ENCODE peak calls at places on chromosome 9, in four cellular contexts. One of them, this sample, is unnamed.

GRCh38 chr9:20476912-20477311 is 145.4 kb downstream of the MLLT3 start:
- DNase-seq in suprapubic skin: no peak
- DNase-seq in thyroid gland: no peak
- DNase-seq in heart left ventricle: no peak
- DNase-seq in this sample: no peak

GRCh38 chr9:114081441-114082016 is 3.4 kb upstream of the AMBP start:
- DNase-seq in suprapubic skin: peak; percentile 73
- DNase-seq in thyroid gland: no peak
- DNase-seq in heart left ventricle: no peak
- DNase-seq in this sample: no peak

GRCh38 chr9:99948896-99949295 is 42.4 kb downstream of the STX17 start:
- DNase-seq in suprapubic skin: no peak
- DNase-seq in thyroid gland: peak; percentile 25
- DNase-seq in heart left ventricle: no peak
- DNase-seq in this sample: no peak

GRCh38 chr9:4496497-4496896 is 6.2 kb downstream of the SLC1A1 start:
- DNase-seq in suprapubic skin: no peak
- DNase-seq in thyroid gland: no peak
- DNase-seq in heart left ventricle: no peak
- DNase-seq in this sample: no peak

GRCh38 chr9:89468271-89468960 is 29.5 kb downstream of the SEMA4D start:
- DNase-seq in suprapubic skin: no peak
- DNase-seq in thyroid gland: no peak
- DNase-seq in heart left ventricle: no peak
- DNase-seq in this sample: no peak

GRCh38 chr9:130857864-130858730 is 23.0 kb downstream of the ABL1 start:
- DNase-seq in suprapubic skin: peak; percentile 82
- DNase-seq in thyroid gland: peak; percentile 56
- DNase-seq in heart left ventricle: peak; percentile 70
- DNase-seq in this sample: no peak

GRCh38 chr9:14136047-14136446 is 177.9 kb downstream of the NFIB start:
- DNase-seq in suprapubic skin: no peak
- DNase-seq in thyroid gland: no peak
- DNase-seq in heart left ventricle: no peak
- DNase-seq in this sample: no peak

GRCh38 chr9:109238677-109239076 is 71.6 kb upstream of the FRRS1L start:
- DNase-seq in suprapubic skin: no peak
- DNase-seq in thyroid gland: no peak
- DNase-seq in heart left ventricle: no peak
- DNase-seq in this sample: no peak

GRCh38 chr9:80873861-80874260 is 815.5 kb downstream of the TLE1 start:
- DNase-seq in suprapubic skin: no peak
- DNase-seq in thyroid gland: no peak
- DNase-seq in heart left ventricle: no peak
- DNase-seq in this sample: no peak

GRCh38 chr9:27165067-27165466 is 56.0 kb downstream of the TEK start:
- DNase-seq in suprapubic skin: no peak
- DNase-seq in thyroid gland: no peak
- DNase-seq in heart left ventricle: no peak
- DNase-seq in this sample: no peak

GRCh38 chr9:77810637-77811119 is 162.6 kb upstream of the GNA14 start:
- DNase-seq in suprapubic skin: no peak
- DNase-seq in thyroid gland: no peak
- DNase-seq in heart left ventricle: no peak
- DNase-seq in this sample: no peak

GRCh38 chr9:35666547-35666946 is 1.6 kb upstream of the ARHGEF39 start:
- DNase-seq in suprapubic skin: no peak
- DNase-seq in thyroid gland: no peak
- DNase-seq in heart left ventricle: no peak
- DNase-seq in this sample: no peak

GRCh38 chr9:85740821-85741111 is 988 bp downstream of the AGTPBP1 start:
- DNase-seq in suprapubic skin: no peak
- DNase-seq in thyroid gland: no peak
- DNase-seq in heart left ventricle: no peak
- DNase-seq in this sample: no peak

GRCh38 chr9:93009337-93010015 is 49.0 kb upstream of the SUSD3 start:
- DNase-seq in suprapubic skin: peak; percentile 57
- DNase-seq in thyroid gland: peak; percentile 92
- DNase-seq in heart left ventricle: no peak
- DNase-seq in this sample: no peak

GRCh38 chr9:131807131-131807990 is 67.5 kb upstream of the RAPGEF1 start:
- DNase-seq in suprapubic skin: no peak
- DNase-seq in thyroid gland: no peak
- DNase-seq in heart left ventricle: no peak
- DNase-seq in this sample: no peak

GRCh38 chr9:109652971-109653370 is 127.0 kb upstream of the PALM2AKAP2 start:
- DNase-seq in suprapubic skin: no peak
- DNase-seq in thyroid gland: no peak
- DNase-seq in heart left ventricle: peak; percentile 22
- DNase-seq in this sample: no peak

GRCh38 chr9:34459941-34460340 is 1.3 kb downstream of the DNAI1 start:
- DNase-seq in suprapubic skin: no peak
- DNase-seq in thyroid gland: no peak
- DNase-seq in heart left ventricle: no peak
- DNase-seq in this sample: no peak

GRCh38 chr9:111287127-111287526 is 42.9 kb downstream of the OR2K2 start:
- DNase-seq in suprapubic skin: no peak
- DNase-seq in thyroid gland: no peak
- DNase-seq in heart left ventricle: no peak
- DNase-seq in this sample: no peak

GRCh38 chr9:36999728-37000333 is 34.2 kb downstream of the PAX5 start:
- DNase-seq in suprapubic skin: no peak
- DNase-seq in thyroid gland: no peak
- DNase-seq in heart left ventricle: no peak
- DNase-seq in this sample: no peak

GRCh38 chr9:76290555-76290954 is 103.7 kb downstream of the RFK start:
- DNase-seq in suprapubic skin: no peak
- DNase-seq in thyroid gland: no peak
- DNase-seq in heart left ventricle: no peak
- DNase-seq in this sample: no peak

GRCh38 chr9:89421595-89421994 is 76.3 kb downstream of the SEMA4D start:
- DNase-seq in suprapubic skin: no peak
- DNase-seq in thyroid gland: no peak
- DNase-seq in heart left ventricle: no peak
- DNase-seq in this sample: no peak

GRCh38 chr9:98627291-98627690 is 81.4 kb downstream of the GABBR2 start:
- DNase-seq in suprapubic skin: no peak
- DNase-seq in thyroid gland: no peak
- DNase-seq in heart left ventricle: no peak
- DNase-seq in this sample: no peak

GRCh38 chr9:121372563-121373400 is 2.7 kb upstream of the STOM start:
- DNase-seq in suprapubic skin: no peak
- DNase-seq in thyroid gland: no peak
- DNase-seq in heart left ventricle: no peak
- DNase-seq in this sample: no peak

GRCh38 chr9:109935406-109936087 is 155.5 kb downstream of the PALM2AKAP2 start:
- DNase-seq in suprapubic skin: no peak
- DNase-seq in thyroid gland: no peak
- DNase-seq in heart left ventricle: no peak
- DNase-seq in this sample: no peak

GRCh38 chr9:38419216-38419615 is 5.0 kb downstream of the IGFBPL1 start:
- DNase-seq in suprapubic skin: no peak
- DNase-seq in thyroid gland: peak; percentile 56
- DNase-seq in heart left ventricle: no peak
- DNase-seq in this sample: no peak

GRCh38 chr9:71796368-71796767 is 28.1 kb upstream of the CEMIP2 start:
- DNase-seq in suprapubic skin: no peak
- DNase-seq in thyroid gland: no peak
- DNase-seq in heart left ventricle: no peak
- DNase-seq in this sample: no peak

GRCh38 chr9:114958021-114958846 is 27.8 kb upstream of the TNFSF8 start:
- DNase-seq in suprapubic skin: no peak
- DNase-seq in thyroid gland: no peak
- DNase-seq in heart left ventricle: peak; percentile 60
- DNase-seq in this sample: no peak

GRCh38 chr9:113436753-113437515 is 26.4 kb downstream of the C9orf43 start:
- DNase-seq in suprapubic skin: no peak
- DNase-seq in thyroid gland: no peak
- DNase-seq in heart left ventricle: no peak
- DNase-seq in this sample: no peak

GRCh38 chr9:126377521-126377920 is 50.9 kb downstream of the MVB12B start:
- DNase-seq in suprapubic skin: no peak
- DNase-seq in thyroid gland: no peak
- DNase-seq in heart left ventricle: no peak
- DNase-seq in this sample: no peak

GRCh38 chr9:125549465-125550215 is 157.4 kb downstream of the MAPKAP1 start:
- DNase-seq in suprapubic skin: no peak
- DNase-seq in thyroid gland: peak; percentile 82
- DNase-seq in heart left ventricle: peak; percentile 66
- DNase-seq in this sample: no peak

GRCh38 chr9:36486454-36486932 is 86.2 kb upstream of the MELK start:
- DNase-seq in suprapubic skin: no peak
- DNase-seq in thyroid gland: peak; percentile 30
- DNase-seq in heart left ventricle: peak; percentile 27
- DNase-seq in this sample: no peak

GRCh38 chr9:126688617-126689016 is 74.9 kb downstream of the LMX1B start:
- DNase-seq in suprapubic skin: no peak
- DNase-seq in thyroid gland: no peak
- DNase-seq in heart left ventricle: peak; percentile 4
- DNase-seq in this sample: no peak

GRCh38 chr9:129568560-129569505 is 52.1 kb downstream of the C9orf50 start:
- DNase-seq in suprapubic skin: no peak
- DNase-seq in thyroid gland: peak; percentile 48
- DNase-seq in heart left ventricle: peak; percentile 71
- DNase-seq in this sample: no peak

GRCh38 chr9:14910178-14910805 is at the start of gene FREM1:
- DNase-seq in suprapubic skin: no peak
- DNase-seq in thyroid gland: peak; percentile 21
- DNase-seq in heart left ventricle: peak; percentile 62
- DNase-seq in this sample: no peak

GRCh38 chr9:36882117-36882465 is 152.0 kb downstream of the PAX5 start:
- DNase-seq in suprapubic skin: no peak
- DNase-seq in thyroid gland: no peak
- DNase-seq in heart left ventricle: no peak
- DNase-seq in this sample: no peak

GRCh38 chr9:104743377-104743985 is 4.0 kb upstream of the NIPSNAP3A start:
- DNase-seq in suprapubic skin: no peak
- DNase-seq in thyroid gland: no peak
- DNase-seq in heart left ventricle: no peak
- DNase-seq in this sample: no peak

GRCh38 chr9:100466828-100467220 is 6.1 kb upstream of the TMEFF1 start:
- DNase-seq in suprapubic skin: no peak
- DNase-seq in thyroid gland: no peak
- DNase-seq in heart left ventricle: no peak
- DNase-seq in this sample: no peak

DNA sequence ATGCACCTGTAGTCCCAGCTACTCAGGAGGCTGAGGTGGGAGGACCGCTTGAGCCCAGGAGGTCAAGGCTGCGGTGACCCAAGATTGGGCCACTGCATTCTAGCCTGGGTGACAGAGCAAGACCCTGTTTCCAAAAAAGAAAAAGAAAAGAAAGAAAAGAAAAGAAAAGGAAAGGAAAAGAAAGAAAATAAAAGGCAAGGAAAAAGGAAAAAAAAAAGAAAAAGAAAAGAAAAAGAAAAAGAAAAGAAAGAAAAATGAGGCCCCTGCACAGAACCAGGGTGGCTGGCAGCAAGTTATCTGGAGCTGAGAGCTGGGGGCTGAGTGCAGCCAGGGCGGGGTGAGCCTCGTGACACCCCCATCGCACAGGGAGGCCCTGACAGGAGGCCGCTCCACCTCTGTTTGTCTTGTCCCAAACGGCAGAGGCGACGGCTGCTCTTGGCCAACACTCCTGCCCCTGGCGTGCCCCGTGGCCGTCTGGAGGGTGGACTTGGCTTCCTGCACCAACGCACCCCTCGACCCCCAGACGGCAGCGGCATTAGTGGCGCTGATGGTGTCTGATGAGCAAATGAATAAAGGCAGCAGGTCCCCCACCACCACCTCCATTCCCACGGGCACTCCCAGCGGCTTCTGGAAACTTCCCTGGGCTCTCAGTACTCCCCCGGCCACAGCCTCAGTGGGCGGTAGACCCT is 16.7 kb downstream of the EXD3 start:
- DNase-seq in suprapubic skin: no peak
- DNase-seq in thyroid gland: no peak
- DNase-seq in heart left ventricle: no peak
- DNase-seq in this sample: no peak
- H3K4me3 ChIP-seq in suprapubic skin: peak overlapping the region; percentile 39
- H3K4me3 ChIP-seq in thyroid gland: no peak overlapping the region
- H3K4me3 ChIP-seq in heart left ventricle: peak overlapping the region; percentile 51
- H3K4me3 ChIP-seq in this sample: peak overlapping the region; percentile 53

GRCh38 chr9:124342946-124343485 is 72.2 kb downstream of the PSMB7 start:
- DNase-seq in suprapubic skin: no peak
- DNase-seq in thyroid gland: peak; percentile 59
- DNase-seq in heart left ventricle: peak; percentile 57
- DNase-seq in this sample: no peak
- TF ChIP-seq POLR2A in suprapubic skin: no peak
- TF ChIP-seq POLR2A in thyroid gland: no peak
- TF ChIP-seq POLR2A in heart left ventricle: no peak
- TF ChIP-seq POLR2A in this sample: no peak

GRCh38 chr9:16704096-16704488 is 166.4 kb downstream of the BNC2 start:
- DNase-seq in suprapubic skin: no peak
- DNase-seq in thyroid gland: no peak
- DNase-seq in heart left ventricle: no peak
- DNase-seq in this sample: no peak
- H3K4me3 ChIP-seq in suprapubic skin: peak overlapping the region; percentile 5
- H3K4me3 ChIP-seq in thyroid gland: no peak overlapping the region
- H3K4me3 ChIP-seq in heart left ventricle: peak overlapping the region; percentile 33
- H3K4me3 ChIP-seq in this sample: no peak overlapping the region

GRCh38 chr9:135948873-135949665 is 12.1 kb downstream of the UBAC1 start:
- DNase-seq in suprapubic skin: no peak
- DNase-seq in thyroid gland: no peak
- DNase-seq in heart left ventricle: no peak
- DNase-seq in this sample: no peak
- TF ChIP-seq POLR2A in suprapubic skin: no peak
- TF ChIP-seq POLR2A in thyroid gland: no peak
- TF ChIP-seq POLR2A in heart left ventricle: no peak
- TF ChIP-seq POLR2A in this sample: no peak